ENCODE peak calls at places on chromosome 2, in nine cellular contexts. D is OCI-M1; P is NAMALWA; U is left kidney; K is activated T-cell treated with anti-CD3 and anti-CD28 coated beads, Interleukin-2, amount 50 U/mL, for 72 hours; G is activated naive CD4-positive, alpha-beta T cell treated with anti-CD3 and anti-CD28 coated beads, Interleukin-2, amount 10 ng/mL, durations not matched to agents 7 days and 5 days; F is H9; V is EH; M is astrocyte of the spinal cord. L is an unnamed sample.
A peak's percentile ranks its signal among the peaks of the same experiment; 100 is the strongest.

GRCh38 chr2:236164983-236165301 is 3.2 kb downstream of the GBX2 start:
- DNase-seq in P (no peak), D (no peak), M (no peak), K (no peak), U (no peak), F (no peak), V (peak; percentile 17), G (no peak), L (no peak)

GRCh38 chr2:135587958-135588357 is 56.7 kb downstream of the R3HDM1 start:
- DNase-seq in K (no peak), M (no peak), U (no peak), G (no peak), D (no peak), V (no peak), F (no peak), P (peak; percentile 19), L (no peak)

GRCh38 chr2:11446733-11447248 is 19.2 kb downstream of the E2F6 start:
- DNase-seq in P (peak; percentile 74), G (peak; percentile 62), M (peak; percentile 70), F (peak; percentile 81), V (peak; percentile 74), K (peak; percentile 57), U (peak; percentile 91), D (peak; percentile 59), L (peak; percentile 2)

GRCh38 chr2:75710577-75711253 is at the start of gene GCFC2:
- DNase-seq in D (peak; percentile 90), V (peak; percentile 89), F (peak; percentile 88), M (peak; percentile 88), K (peak; percentile 88), G (peak; percentile 85), P (peak; percentile 79), U (peak; percentile 94), L (peak; percentile 85)

GRCh38 chr2:206112108-206112507 is 26.1 kb upstream of the INO80D start:
- DNase-seq in V (peak; percentile 34), K (no peak), G (no peak), P (no peak), U (no peak), M (no peak), D (no peak), F (no peak), L (no peak)

GRCh38 chr2:12816379-12817306 is 99.9 kb downstream of the TRIB2 start:
- DNase-seq in P (no peak), K (no peak), G (no peak), V (peak; percentile 79), M (peak; percentile 60), U (no peak), F (no peak), D (no peak), L (no peak)

GRCh38 chr2:40115348-40115747 is 336.3 kb upstream of the THUMPD2 start:
- DNase-seq in D (no peak), G (no peak), U (no peak), V (no peak), P (no peak), K (no peak), M (no peak), F (no peak), L (no peak)

GRCh38 chr2:43273477-43273876 is 47.1 kb upstream of the ZFP36L2 start:
- DNase-seq in M (peak; percentile 65), K (peak; percentile 6), D (no peak), G (no peak), V (peak; percentile 67), P (no peak), F (no peak), U (no peak), L (peak; percentile 64)

GRCh38 chr2:228094377-228094921 is 87.0 kb downstream of the SPHKAP start:
- DNase-seq in F (no peak), G (no peak), K (no peak), V (peak; percentile 89), U (no peak), M (peak; percentile 2), D (no peak), P (no peak), L (no peak)

GRCh38 chr2:54466880-54467279 is 10.8 kb downstream of the SPTBN1 start:
- DNase-seq in P (no peak), K (no peak), F (no peak), U (no peak), M (no peak), G (no peak), V (no peak), D (no peak), L (no peak)

GRCh38 chr2:112708968-112709367 is 11.9 kb upstream of the NT5DC4 start:
- DNase-seq in D (no peak), G (no peak), F (no peak), U (no peak), P (no peak), V (no peak), M (no peak), K (no peak), L (no peak)

GRCh38 chr2:115946891-115947290 is 1504.5 kb downstream of the DPP10 start:
- DNase-seq in M (no peak), V (no peak), U (no peak), G (no peak), F (no peak), K (no peak), P (no peak), D (no peak), L (no peak)

GRCh38 chr2:120914839-120915521 is 179.3 kb downstream of the GLI2 start:
- DNase-seq in M (peak; percentile 86), F (no peak), D (peak; percentile 57), U (peak; percentile 71), G (no peak), K (no peak), P (no peak), V (peak; percentile 96), L (no peak)

GRCh38 chr2:30346475-30347169 is 100.4 kb upstream of the LCLAT1 start:
- DNase-seq in V (no peak), K (no peak), D (no peak), M (no peak), F (peak; percentile 79), P (no peak), U (peak; percentile 79), G (no peak), L (no peak)

GRCh38 chr2:95024960-95025405 is 525 bp upstream of the MAL start:
- DNase-seq in M (no peak), P (no peak), D (no peak), F (no peak), K (peak; percentile 37), V (no peak), G (peak; percentile 49), U (peak; percentile 59), L (no peak)

GRCh38 chr2:225479386-225479785 is 79.9 kb downstream of the NYAP2 start:
- DNase-seq in K (no peak), U (no peak), V (no peak), P (no peak), M (no peak), G (no peak), F (no peak), D (no peak), L (no peak)

GRCh38 chr2:39435254-39435653 is 1.8 kb downstream of the MAP4K3 start:
- DNase-seq in P (peak; percentile 14), F (no peak), D (no peak), K (no peak), M (no peak), V (peak; percentile 40), U (peak; percentile 46), G (no peak), L (no peak)

GRCh38 chr2:165055081-165055879 is 100.0 kb upstream of the SLC38A11 start:
- DNase-seq in D (peak; percentile 88), F (no peak), U (peak; percentile 37), P (no peak), M (peak; percentile 15), V (peak; percentile 19), G (no peak), K (peak; percentile 3), L (no peak)

L was measured in MV-4-11.